ENCODE peak calls at places on chromosomes 7 and 10, in four cellular contexts. D, Z, B and Y are unnamed samples. For H3K4me1, H3K9me3 and H3K27me3, the result is how much of the 10 kb centered on the place peaks cover.

GRCh38 chr7:143222782-143223181 is 945 bp downstream of the TAS2R40 start:
- DNase-seq in D (no peak), B (no peak), Z (no peak), Y (no peak)

GRCh38 chr7:113562242-113562641 is 356.6 kb downstream of the PPP1R3A start:
- DNase-seq in Z (no peak), B (no peak), D (no peak), Y (no peak)

GRCh38 chr7:28202222-28202621 is 21.6 kb upstream of the JAZF1 start:
- DNase-seq in B (no peak), D (no peak), Z (no peak), Y (no peak)

GRCh38 chr7:26189000-26189539 is 11.5 kb downstream of the HNRNPA2B1 start:
- DNase-seq in Z (no peak), D (no peak), B (no peak), Y (no peak)

GRCh38 chr10:113711142-113711541 is 31.4 kb downstream of the CASP7 start:
- DNase-seq in Z (no peak), D (no peak), B (no peak), Y (no peak)

GRCh38 chr10:34337917-34338316 is 477.2 kb downstream of the PARD3 start:
- DNase-seq in B (no peak), Z (no peak), D (no peak), Y (no peak)

GRCh38 chr10:130928306-130928705 is 383.2 kb downstream of the TCERG1L start:
- DNase-seq in B (no peak), D (no peak), Z (no peak), Y (no peak)

GRCh38 chr10:100353770-100354485 is 6.9 kb downstream of the SCD start:
- DNase-seq in B (no peak), Z (no peak), D (no peak), Y (no peak)

GRCh38 chr10:46298346-46299266 is 11.8 kb downstream of the ANTXRL start:
- DNase-seq in B (no peak), D (no peak), Z (no peak), Y (no peak)

GRCh38 chr10:110005716-110006115 is 2.1 kb upstream of the ADD3 start:
- DNase-seq in D (peak), B (no peak), Z (peak), Y (no peak)

GRCh38 chr7:39589323-39590111 is 23.3 kb downstream of the YAE1 start:
- DNase-seq in D (peak), B (peak), Z (no peak), Y (peak)

GRCh38 chr10:23100331-23101030 is 5.1 kb downstream of the MSRB2 start:
- DNase-seq in Z (no peak), D (no peak), B (no peak), Y (no peak)

GRCh38 chr7:4080954-4081353 is 601.1 kb upstream of the FOXK1 start:
- DNase-seq in B (no peak), Z (no peak), D (no peak), Y (no peak)

GRCh38 chr10:73096041-73096451 is 620 bp downstream of the P4HA1 start:
- DNase-seq in Z (peak), D (peak), B (no peak), Y (peak)

GRCh38 chr10:115933098-115933497 is 339.9 kb downstream of the GFRA1 start:
- DNase-seq in B (no peak), D (no peak), Z (peak), Y (no peak)

GRCh38 chr10:44979281-44980181 is 922 bp upstream of the DEPP1 start:
- DNase-seq in Z (no peak), B (no peak), D (no peak), Y (no peak)

GRCh38 chr10:78594938-78595645 is 473.7 kb upstream of the ZMIZ1 start:
- DNase-seq in B (no peak), Z (no peak), D (no peak), Y (no peak)

GRCh38 chr7:80779456-80779855 is 139.4 kb downstream of the SEMA3C start:
- DNase-seq in B (no peak), D (no peak), Z (no peak), Y (no peak)

GRCh38 chr7:66958708-66959350 is 36.6 kb downstream of the SBDS start:
- DNase-seq in B (no peak), D (no peak), Z (no peak), Y (no peak)

GRCh38 chr10:34121125-34121973 is 693.7 kb downstream of the PARD3 start:
- DNase-seq in B (no peak), Z (no peak), D (no peak), Y (no peak)

GRCh38 chr7:102943425-102944169 is 30.8 kb downstream of the LRRC17 start:
- DNase-seq in D (no peak), Z (no peak), B (no peak), Y (no peak)

GRCh38 chr10:86971146-86971991 is 3.1 kb downstream of the ADIRF start:
- DNase-seq in Z (peak), D (peak), B (no peak), Y (peak)

GRCh38 chr7:82428186-82428961 is 15.2 kb downstream of the CACNA2D1 start:
- DNase-seq in B (no peak), Z (no peak), D (peak), Y (no peak)

GRCh38 chr7:143519411-143520131 is 41.9 kb downstream of the TAS2R41 start:
- DNase-seq in D (peak), B (no peak), Z (no peak), Y (no peak)

GRCh38 chr10:113945075-113945686 is 90.7 kb downstream of the NHLRC2 start:
- DNase-seq in Z (no peak), B (no peak), D (peak), Y (no peak)

GRCh38 chr10:114239117-114239993 is at the start of gene VWA2:
- DNase-seq in Z (peak), B (peak), D (no peak), Y (no peak)

GRCh38 chr7:6460303-6460702 is 12.5 kb upstream of the DAGLB start:
- DNase-seq in B (no peak), Z (no peak), D (no peak), Y (no peak)

GRCh38 chr10:63409465-63410027 is 56.2 kb downstream of the JMJD1C start:
- DNase-seq in B (no peak), D (peak), Z (no peak), Y (no peak)

GRCh38 chr7:88565401-88565800 is 194.1 kb upstream of the ZNF804B start:
- DNase-seq in Z (no peak), D (no peak), B (no peak), Y (no peak)

GRCh38 chr10:103818765-103819374 is 36.5 kb downstream of the SH3PXD2A start:
- DNase-seq in B (no peak), D (no peak), Z (no peak), Y (no peak)
- H3K4me1 ChIP-seq in B (under half), D (under half), Z (under half), Y (under half)

GRCh38 chr7:155448632-155449007 is 9.3 kb upstream of the EN2 start:
- DNase-seq in D (no peak), B (peak), Z (peak), Y (no peak)

GRCh38 chr7:155449880-155450557 is 7.9 kb upstream of the EN2 start:
- DNase-seq in D (no peak), B (no peak), Z (no peak), Y (no peak)

GRCh38 chr7:155449008-155449879 is 8.7 kb upstream of the EN2 start:
- DNase-seq in B (peak), Z (no peak), D (no peak), Y (no peak)

GRCh38 chr7:155444746-155445145 is 13.2 kb upstream of the EN2 start:
- DNase-seq in B (no peak), Z (no peak), D (no peak), Y (no peak)

DNA sequence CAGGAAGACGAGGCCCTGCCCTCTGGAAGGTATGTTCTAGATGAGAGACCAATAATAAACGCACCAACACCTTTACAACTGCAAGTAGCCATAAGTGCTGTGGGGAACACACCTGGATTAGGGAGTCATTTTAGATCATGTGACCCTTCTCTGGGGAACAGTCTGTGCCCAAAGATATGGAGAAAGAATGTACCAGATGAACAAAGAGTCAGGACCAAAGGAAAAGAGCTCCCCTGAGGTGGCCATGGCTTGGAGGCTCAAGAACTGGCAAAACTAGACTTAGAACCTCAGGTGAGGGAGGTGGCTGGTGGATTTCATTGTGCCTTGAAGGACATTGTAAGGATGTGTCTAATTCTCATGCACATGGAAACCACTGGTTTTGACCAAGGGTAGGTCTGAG is 10.3 kb upstream of the EN2 start:
- DNase-seq in B (no peak), D (no peak), Z (no peak), Y (no peak)
- H3K9me3 ChIP-seq in B (under half), D (under half), Z (under half), Y (under half)

DNA sequence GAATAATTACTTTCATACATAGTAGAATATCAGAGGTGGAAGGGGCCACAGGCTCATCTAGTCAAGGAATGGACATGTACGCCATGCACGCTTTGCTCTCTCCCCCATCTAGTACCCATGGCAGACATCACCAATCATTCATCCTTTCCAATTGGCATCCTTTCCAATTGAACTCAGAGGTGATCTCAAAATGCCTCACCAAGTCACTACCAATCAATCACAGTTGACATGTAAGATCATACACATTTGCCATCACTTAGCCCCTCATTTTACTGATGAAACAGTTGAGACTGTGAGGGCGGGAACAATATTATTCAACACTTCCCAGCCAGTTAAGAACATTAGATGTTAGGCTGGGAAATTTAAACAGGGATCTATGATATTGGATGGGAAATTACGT is 308.4 kb downstream of the FGFR2 start:
- DNase-seq in Z (no peak), B (no peak), D (no peak), Y (no peak)
- H3K27me3 ChIP-seq in Z (under half), B (under half), D (under half), Y (under half)

GRCh38 chr7:96694082-96694481 is 15.6 kb downstream of the SEM1 start:
- DNase-seq in B (no peak), Z (no peak), D (no peak), Y (no peak)
- H3K4me1 ChIP-seq in B (under half), Z (under half), D (under half), Y (under half)

GRCh38 chr7:16399916-16400895 is 21.1 kb downstream of the CRPPA start:
- DNase-seq in D (peak), B (no peak), Z (no peak), Y (no peak)
- H3K9me3 ChIP-seq in D (under half), B (under half), Z (under half), Y (under half)

GRCh38 chr10:111249925-111250324 is 173.1 kb downstream of the ADRA2A start:
- DNase-seq in B (no peak), D (no peak), Z (no peak), Y (no peak)
- H3K27me3 ChIP-seq in B (under half), D (under half), Z (under half), Y (under half)

DNA sequence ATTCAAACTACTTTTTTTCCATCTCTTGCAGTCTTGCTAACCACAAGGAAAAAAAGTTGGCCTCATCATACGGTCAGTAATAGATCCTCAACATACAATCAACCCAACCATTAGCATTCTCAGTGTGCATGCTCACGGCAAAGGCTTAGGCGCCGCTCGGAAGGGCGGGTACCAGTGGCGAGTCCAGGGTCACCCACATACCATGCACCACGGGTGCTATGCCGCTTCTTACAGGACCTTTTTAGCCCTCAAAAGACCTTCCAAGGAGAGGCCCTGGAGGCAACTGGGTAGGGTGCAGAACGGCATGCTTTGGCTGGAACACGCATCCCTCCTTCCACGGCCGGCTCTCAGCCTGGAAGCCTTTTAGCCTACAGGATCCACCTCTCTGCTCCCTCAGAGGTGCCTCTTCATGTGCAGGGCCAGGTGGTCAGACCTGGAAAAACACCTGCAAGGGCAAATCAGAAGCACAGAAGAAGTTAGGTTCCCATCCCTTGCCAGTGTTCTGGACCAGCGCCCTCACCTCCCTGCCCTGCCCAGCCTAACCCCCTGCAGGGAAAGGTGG is 5.8 kb downstream of the KLF6 start:
- DNase-seq in B (no peak), Z (peak), D (peak), Y (no peak)
- H3K4me1 ChIP-seq in B (under half), Z (half or more), D (under half), Y (half or more)

GRCh38 chr7:51824050-51824449 is 507.4 kb upstream of the COBL start:
- DNase-seq in Z (no peak), D (no peak), B (no peak), Y (no peak)

GRCh38 chr7:51823437-51823836 is 506.8 kb upstream of the COBL start:
- DNase-seq in B (no peak), Z (no peak), D (no peak), Y (no peak)

GRCh38 chr7:51827641-51828040 is 511.0 kb upstream of the COBL start:
- DNase-seq in B (no peak), Z (no peak), D (no peak), Y (no peak)
- H3K9me3 ChIP-seq in B (under half), Z (under half), D (under half), Y (under half)

GRCh38 chr10:1597370-1598146 is 139.8 kb downstream of the ADARB2 start:
- DNase-seq in D (no peak), B (no peak), Z (no peak), Y (no peak)
- H3K27me3 ChIP-seq in D (under half), B (under half), Z (under half), Y (under half)

GRCh38 chr10:72009430-72010081 is 45.4 kb downstream of the CHST3 start:
- DNase-seq in D (peak), B (peak), Z (no peak), Y (no peak)
- H3K4me1 ChIP-seq in D (under half), B (under half), Z (under half), Y (under half)